ENCODE peak calls at places on chromosomes 4 and X, in eight cellular contexts. S, C, I, K, Q, T, A and M are unnamed samples. For H3K9me3, the result is how much of the 10 kb centered on the place peaks cover.

GRCh38 chr4:7872264-7872771 is 67.3 kb downstream of the AFAP1 start:
- DNase-seq in S (peak), C (peak), I (no peak), K (peak), Q (no peak), T (no peak), A (no peak), M (peak)

GRCh38 chrX:105635794-105636193 is 186.5 kb upstream of the NRK start:
- DNase-seq in S (no peak), C (no peak), I (no peak), K (no peak), Q (no peak), T (no peak), A (no peak), M (no peak)

GRCh38 chr4:153067376-153067775 is 131.3 kb downstream of the FHDC1 start:
- DNase-seq in S (no peak), C (peak), I (peak), K (no peak), Q (no peak), T (no peak), A (peak), M (no peak)

GRCh38 chr4:28686618-28687017 is 1826.0 kb downstream of the STIM2 start:
- DNase-seq in S (no peak), C (peak), I (peak), K (no peak), Q (peak), T (no peak), A (no peak), M (no peak)

GRCh38 chr4:42397256-42397634 is at the start of gene SHISA3:
- DNase-seq in S (peak), C (no peak), I (peak), K (no peak), Q (no peak), T (no peak), A (no peak), M (no peak)

GRCh38 chr4:110633358-110634319 is 10.8 kb upstream of the PITX2 start:
- DNase-seq in S (no peak), C (no peak), I (no peak), K (no peak), Q (no peak), T (no peak), A (no peak), M (no peak)

GRCh38 chrX:15908891-15909290 is 54.3 kb upstream of the AP1S2 start:
- DNase-seq in S (no peak), C (no peak), I (no peak), K (no peak), Q (no peak), T (no peak), A (no peak), M (no peak)

GRCh38 chrX:95346854-95347253 is 1337.8 kb upstream of the DIAPH2 start:
- DNase-seq in S (no peak), C (peak), I (no peak), K (no peak), Q (no peak), T (no peak), A (no peak), M (no peak)

GRCh38 chrX:115560978-115561604 is at the start of gene PLS3:
- DNase-seq in S (peak), C (peak), I (peak), K (peak), Q (peak), T (peak), A (peak), M (peak)

GRCh38 chr4:130071746-130072145 is 975.8 kb downstream of the C4orf33 start:
- DNase-seq in S (no peak), C (no peak), I (no peak), K (no peak), Q (no peak), T (no peak), A (no peak), M (no peak)

GRCh38 chr4:79209822-79210635 is 115.8 kb downstream of the NAA11 start:
- DNase-seq in S (no peak), C (no peak), I (peak), K (no peak), Q (no peak), T (no peak), A (no peak), M (peak)

GRCh38 chr4:98720871-98721480 is 62.6 kb upstream of the TSPAN5 start:
- DNase-seq in S (no peak), C (no peak), I (no peak), K (no peak), Q (no peak), T (no peak), A (no peak), M (no peak)

GRCh38 chr4:118948545-118949144 is 60.0 kb downstream of the SYNPO2 start:
- DNase-seq in S (no peak), C (no peak), I (no peak), K (no peak), Q (no peak), T (no peak), A (no peak), M (no peak)

GRCh38 chr4:14749910-14750309 is 252.4 kb upstream of the CPEB2 start:
- DNase-seq in S (peak), C (peak), I (peak), K (no peak), Q (peak), T (no peak), A (peak), M (peak)

GRCh38 chrX:19245711-19246269 is 97.9 kb upstream of the PDHA1 start:
- DNase-seq in S (no peak), C (no peak), I (no peak), K (no peak), Q (no peak), T (no peak), A (no peak), M (no peak)

GRCh38 chr4:113921089-113921842 is 58.2 kb downstream of the ARSJ start:
- DNase-seq in S (no peak), C (no peak), I (no peak), K (no peak), Q (no peak), T (no peak), A (no peak), M (no peak)

GRCh38 chrX:22136711-22137110 is 104.6 kb downstream of the PHEX start:
- DNase-seq in S (no peak), C (no peak), I (no peak), K (no peak), Q (no peak), T (no peak), A (no peak), M (no peak)

GRCh38 chrX:139192386-139192961 is 338.1 kb upstream of the F9 start:
- DNase-seq in S (no peak), C (no peak), I (no peak), K (no peak), Q (no peak), T (no peak), A (no peak), M (no peak)

GRCh38 chrX:48751343-48751742 is 10.2 kb upstream of the GLOD5 start:
- DNase-seq in S (no peak), C (no peak), I (no peak), K (no peak), Q (no peak), T (no peak), A (no peak), M (no peak)

GRCh38 chrX:132491191-132491590 is 2.4 kb upstream of the MBNL3 start:
- DNase-seq in S (peak), C (peak), I (peak), K (no peak), Q (no peak), T (no peak), A (peak), M (no peak)

GRCh38 chr4:16573744-16574143 is 324.7 kb downstream of the LDB2 start:
- DNase-seq in S (peak), C (no peak), I (no peak), K (peak), Q (no peak), T (no peak), A (no peak), M (no peak)

GRCh38 chr4:152246659-152247058 is 289.2 kb downstream of the FBXW7 start:
- DNase-seq in S (no peak), C (no peak), I (no peak), K (no peak), Q (no peak), T (no peak), A (no peak), M (no peak)

GRCh38 chrX:16559206-16559619 is 90.7 kb upstream of the S100G start:
- DNase-seq in S (no peak), C (no peak), I (no peak), K (no peak), Q (no peak), T (no peak), A (no peak), M (no peak)

GRCh38 chrX:44306336-44306735 is 37.1 kb downstream of the EFHC2 start:
- DNase-seq in S (no peak), C (peak), I (peak), K (no peak), Q (peak), T (no peak), A (no peak), M (no peak)

GRCh38 chr4:137238456-137238855 is 293.8 kb downstream of the PCDH18 start:
- DNase-seq in S (no peak), C (no peak), I (no peak), K (no peak), Q (no peak), T (no peak), A (no peak), M (no peak)

GRCh38 chrX:38175140-38175539 is 45.5 kb downstream of the SRPX start:
- DNase-seq in S (no peak), C (peak), I (peak), K (peak), Q (peak), T (no peak), A (peak), M (no peak)

GRCh38 chrX:97380200-97380599 is 496.5 kb downstream of the RPA4 start:
- DNase-seq in S (no peak), C (no peak), I (no peak), K (no peak), Q (no peak), T (no peak), A (no peak), M (no peak)

GRCh38 chr4:147407261-147408045 is 73.4 kb upstream of the EDNRA start:
- DNase-seq in S (no peak), C (peak), I (no peak), K (peak), Q (no peak), T (no peak), A (no peak), M (no peak)

GRCh38 chr4:88219099-88219498 is 60.7 kb upstream of the ABCG2 start:
- DNase-seq in S (no peak), C (peak), I (no peak), K (no peak), Q (no peak), T (no peak), A (no peak), M (no peak)

GRCh38 chr4:47668810-47669408 is 169.0 kb downstream of the CORIN start:
- DNase-seq in S (peak), C (peak), I (no peak), K (no peak), Q (no peak), T (no peak), A (no peak), M (no peak)

DNA sequence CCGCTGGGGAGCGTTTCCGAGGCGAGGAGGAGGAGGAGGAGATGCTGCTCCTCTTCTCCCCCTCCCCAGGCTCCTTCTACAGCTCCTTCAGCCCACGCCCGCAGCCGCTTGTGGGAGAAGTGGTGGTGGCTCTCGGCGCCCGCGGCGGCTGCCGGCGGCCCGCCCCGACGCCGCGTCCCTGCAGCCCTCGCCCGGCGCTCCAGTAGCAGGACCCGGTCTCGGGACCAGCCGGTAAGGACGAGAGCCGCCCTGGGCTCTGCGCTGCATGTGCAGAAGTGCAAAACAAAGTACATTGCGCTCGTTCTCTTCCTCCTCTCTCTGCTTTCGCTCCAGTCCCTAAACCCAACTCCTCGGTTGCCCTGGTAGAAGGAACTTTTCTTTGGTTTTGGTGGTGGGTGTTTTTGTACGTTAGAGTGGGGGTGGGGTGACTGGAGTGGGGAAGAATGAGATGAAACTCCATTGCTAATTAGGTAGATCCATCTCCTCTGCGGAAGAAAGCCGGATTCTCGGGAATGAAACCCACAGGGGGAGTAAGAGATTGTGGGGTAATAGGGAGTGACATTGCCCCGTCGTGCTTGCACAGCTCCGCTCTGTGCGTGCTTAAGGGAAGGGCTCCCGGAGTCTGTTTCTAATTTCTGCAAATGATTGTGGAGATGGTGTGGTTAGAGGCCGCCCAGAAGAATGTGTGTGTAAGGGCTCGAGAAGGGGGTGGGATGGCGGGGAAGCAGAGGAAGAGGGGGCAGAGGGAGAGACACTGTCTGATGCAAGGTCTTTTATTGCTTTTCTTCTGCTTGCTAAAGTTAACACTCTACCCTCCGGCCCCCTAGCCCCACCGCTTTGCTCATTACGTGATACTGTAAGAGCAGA is 677 bp downstream of the PTPN13 start:
- DNase-seq in S (peak), C (peak), I (peak), K (peak), Q (peak), T (peak), A (peak), M (peak)
- TF ChIP-seq EP300 in S (peak), C (no peak), I (no peak), K (no peak), Q (no peak), T (no peak), A (no peak), M (no peak)

GRCh38 chr4:1992468-1993168 is 16.2 kb downstream of the NELFA start:
- DNase-seq in S (no peak), C (no peak), I (no peak), K (peak), Q (no peak), T (peak), A (no peak), M (no peak)
- TF ChIP-seq POLR2A in S (no peak), C (no peak), I (no peak), K (no peak), Q (no peak), T (no peak), A (no peak), M (no peak)

GRCh38 chr4:53541577-53542206 is 49.6 kb downstream of the LNX1 start:
- DNase-seq in S (no peak), C (no peak), I (no peak), K (no peak), Q (no peak), T (no peak), A (no peak), M (no peak)
- H3K9me3 ChIP-seq in S (under half), C (under half), I (under half), K (under half), Q (under half), T (under half), A (under half), M (under half)

DNA sequence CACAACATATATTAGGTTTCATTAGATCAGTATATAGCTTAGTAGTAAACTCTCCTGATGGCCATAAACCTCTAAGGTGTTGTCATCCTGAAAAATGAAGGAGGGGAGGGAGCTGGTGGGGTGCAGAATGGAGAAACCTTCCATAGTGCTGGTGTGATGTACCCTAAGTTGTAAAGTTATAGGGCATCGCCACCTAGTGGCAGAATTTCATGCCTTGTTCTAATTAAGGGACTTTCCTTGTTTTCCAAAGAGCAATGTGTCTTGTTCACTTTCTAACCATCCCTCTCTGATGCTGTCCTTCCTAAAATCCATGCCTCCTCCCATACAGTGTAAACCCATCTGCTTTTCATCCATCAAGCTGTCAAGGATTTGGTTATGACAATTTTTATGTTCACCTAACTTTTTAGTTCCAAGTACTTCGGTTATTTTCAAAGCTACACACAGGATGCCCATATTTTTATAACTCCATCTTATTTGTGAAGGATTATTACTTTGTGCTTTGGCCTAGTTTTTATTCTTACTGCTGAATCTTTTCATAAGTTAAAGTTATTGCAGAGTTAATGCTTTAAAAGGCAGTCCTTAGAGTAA is 4.5 kb downstream of the NBDY start:
- DNase-seq in S (peak), C (peak), I (peak), K (peak), Q (peak), T (no peak), A (peak), M (peak)
- TF ChIP-seq EP300 in S (no peak), C (no peak), I (no peak), K (no peak), Q (no peak), T (no peak), A (no peak), M (no peak)

GRCh38 chrX:51743179-51743957 is at the start of gene GSPT2:
- DNase-seq in S (peak), C (peak), I (peak), K (peak), Q (peak), T (peak), A (peak), M (peak)
- TF ChIP-seq POLR2A in S (no peak), C (peak), I (peak), K (no peak), Q (no peak), T (no peak), A (peak), M (no peak)